ENCODE peak calls at places on chromosomes 4 and X, in seven cellular contexts. R is activated CD8-positive, alpha-beta memory T cell treated with anti-CD3 and anti-CD28 coated beads for 4 hours; L is LoVo; D is amygdala; N is AG09309; S is activated CD8-positive, alpha-beta T cell treated with anti-CD3 and anti-CD28 coated beads, Interleukin-2, amount 10 ng/mL, durations not matched to agents 7 days and 5 days; M is choroid plexus epithelial cell. K is an unnamed sample.

GRCh38 chr4:24770111-24770584 is 25.2 kb upstream of the SOD3 start:
- DNase-seq in L (peak), S (no peak), N (peak), R (no peak), D (no peak), M (peak), K (no peak)

GRCh38 chrX:45952030-45952429 is 593.2 kb downstream of the ZNF674 start:
- DNase-seq in D (no peak), R (no peak), L (no peak), N (no peak), M (no peak), S (no peak), K (no peak)

GRCh38 chrX:107204063-107204605 is 2.1 kb downstream of the NUP62CL start:
- DNase-seq in L (no peak), M (no peak), N (no peak), D (no peak), S (no peak), R (no peak), K (peak)

GRCh38 chr4:102076622-102077021 is 268.7 kb downstream of the SLC39A8 start:
- DNase-seq in M (no peak), D (no peak), N (no peak), L (no peak), S (no peak), R (no peak), K (no peak)

GRCh38 chrX:152733261-152733975 is at the start of the genes CSAG1 and MAGEA12:
- DNase-seq in N (no peak), M (no peak), L (no peak), D (no peak), S (no peak), R (no peak), K (no peak)

GRCh38 chr4:141782205-141782604 is 145.8 kb downstream of the IL15 start:
- DNase-seq in M (no peak), N (no peak), L (no peak), R (no peak), S (no peak), D (no peak), K (no peak)

GRCh38 chr4:99408346-99408745 is 26.8 kb downstream of the ADH7 start:
- DNase-seq in R (no peak), D (no peak), S (no peak), M (no peak), L (no peak), N (no peak), K (no peak)

GRCh38 chr4:169404959-169405358 is 134.2 kb upstream of the SH3RF1 start:
- DNase-seq in L (no peak), N (no peak), S (no peak), R (no peak), D (no peak), M (peak), K (no peak)

GRCh38 chrX:46687619-46688018 is 71.3 kb downstream of the SLC9A7 start:
- DNase-seq in D (no peak), S (no peak), R (no peak), N (no peak), L (no peak), M (peak), K (no peak)

GRCh38 chr4:56134272-56134671 is 185.5 kb downstream of the CEP135 start:
- DNase-seq in R (no peak), L (no peak), D (no peak), N (no peak), S (no peak), M (peak), K (no peak)

GRCh38 chr4:24489870-24490269 is 94.5 kb downstream of the DHX15 start:
- DNase-seq in S (no peak), M (peak), D (no peak), N (no peak), L (no peak), R (no peak), K (no peak)

GRCh38 chr4:182749768-182750167 is 167.4 kb downstream of the DCTD start:
- DNase-seq in S (no peak), R (no peak), D (no peak), N (no peak), L (no peak), M (no peak), K (no peak)

GRCh38 chrX:20300822-20301221 is 34.1 kb upstream of the RPS6KA3 start:
- DNase-seq in N (no peak), S (peak), D (no peak), L (no peak), R (no peak), M (no peak), K (no peak)

GRCh38 chrX:107374116-107374515 is 75.3 kb upstream of the FRMPD3 start:
- DNase-seq in R (no peak), D (no peak), M (no peak), N (no peak), L (no peak), S (no peak), K (no peak)

GRCh38 chr4:75895744-75896314 is 6.4 kb downstream of the PPEF2 start:
- DNase-seq in D (no peak), R (no peak), S (peak), L (peak), M (peak), N (no peak), K (peak)

GRCh38 chr4:3288571-3289094 is 4.2 kb upstream of the RGS12 start:
- DNase-seq in L (no peak), R (no peak), M (no peak), D (no peak), N (no peak), S (no peak), K (no peak)

K was measured in small intestine.